ENCODE peak calls at places on chromosome 12, in eight cellular contexts. One of them, this sample, is unnamed.

GRCh38 chr12:27015730-27016076 is 1.5 kb upstream of the TM7SF3 start:
- DNase-seq in HCT116: peak; percentile 56
- DNase-seq in hepatocyte: peak; percentile 21
- DNase-seq in GM23338: peak; percentile 52
- DNase-seq in PC-3: peak; percentile 76
- DNase-seq in MM.1S: peak; percentile 59
- DNase-seq in GM23248: peak; percentile 69
- DNase-seq in neural progenitor cell: no peak
- DNase-seq in this sample: peak; percentile 29

GRCh38 chr12:104733717-104734175 is 224.3 kb downstream of the SLC41A2 start:
- DNase-seq in HCT116: peak; percentile 8
- DNase-seq in hepatocyte: no peak
- DNase-seq in GM23338: peak; percentile 80
- DNase-seq in PC-3: peak; percentile 44
- DNase-seq in MM.1S: no peak
- DNase-seq in GM23248: no peak
- DNase-seq in neural progenitor cell: peak; percentile 51
- DNase-seq in this sample: peak; percentile 52

GRCh38 chr12:14874882-14875281 is 10.8 kb downstream of the MGP start:
- DNase-seq in HCT116: no peak
- DNase-seq in hepatocyte: no peak
- DNase-seq in GM23338: no peak
- DNase-seq in PC-3: peak; percentile 23
- DNase-seq in MM.1S: no peak
- DNase-seq in GM23248: peak; percentile 9
- DNase-seq in neural progenitor cell: no peak
- DNase-seq in this sample: no peak

GRCh38 chr12:45468751-45469615 is 253.1 kb downstream of the ANO6 start:
- DNase-seq in HCT116: no peak
- DNase-seq in hepatocyte: no peak
- DNase-seq in GM23338: peak; percentile 21
- DNase-seq in PC-3: no peak
- DNase-seq in MM.1S: no peak
- DNase-seq in GM23248: no peak
- DNase-seq in neural progenitor cell: no peak
- DNase-seq in this sample: no peak

GRCh38 chr12:118330421-118331018 is 42.2 kb downstream of the TAOK3 start:
- DNase-seq in HCT116: no peak
- DNase-seq in hepatocyte: peak; percentile 12
- DNase-seq in GM23338: no peak
- DNase-seq in PC-3: no peak
- DNase-seq in MM.1S: no peak
- DNase-seq in GM23248: no peak
- DNase-seq in neural progenitor cell: no peak
- DNase-seq in this sample: peak; percentile 63

GRCh38 chr12:76790564-76791552 is 26.9 kb downstream of the ZDHHC17 start:
- DNase-seq in HCT116: peak; percentile 6
- DNase-seq in hepatocyte: peak; percentile 41
- DNase-seq in GM23338: peak; percentile 51
- DNase-seq in PC-3: peak; percentile 57
- DNase-seq in MM.1S: peak; percentile 48
- DNase-seq in GM23248: peak; percentile 46
- DNase-seq in neural progenitor cell: peak; percentile 46
- DNase-seq in this sample: peak; percentile 36

GRCh38 chr12:77847665-77848431 is 17.2 kb downstream of the NAV3 start:
- DNase-seq in HCT116: peak; percentile 59
- DNase-seq in hepatocyte: no peak
- DNase-seq in GM23338: no peak
- DNase-seq in PC-3: peak; percentile 91
- DNase-seq in MM.1S: peak; percentile 34
- DNase-seq in GM23248: peak; percentile 86
- DNase-seq in neural progenitor cell: no peak
- DNase-seq in this sample: no peak

GRCh38 chr12:110846615-110847566 is at the start of gene CCDC63:
- DNase-seq in HCT116: peak; percentile 68
- DNase-seq in hepatocyte: peak; percentile 79
- DNase-seq in GM23338: peak; percentile 87
- DNase-seq in PC-3: peak; percentile 62
- DNase-seq in MM.1S: peak; percentile 24
- DNase-seq in GM23248: peak; percentile 60
- DNase-seq in neural progenitor cell: peak; percentile 90
- DNase-seq in this sample: peak; percentile 86

GRCh38 chr12:51752490-51752889 is 96.0 kb downstream of the FIGNL2 start:
- DNase-seq in HCT116: no peak
- DNase-seq in hepatocyte: peak; percentile 64
- DNase-seq in GM23338: no peak
- DNase-seq in PC-3: peak; percentile 33
- DNase-seq in MM.1S: no peak
- DNase-seq in GM23248: peak; percentile 95
- DNase-seq in neural progenitor cell: peak; percentile 31
- DNase-seq in this sample: no peak

GRCh38 chr12:23887055-23887835 is 62.2 kb downstream of the SOX5 start:
- DNase-seq in HCT116: no peak
- DNase-seq in hepatocyte: no peak
- DNase-seq in GM23338: no peak
- DNase-seq in PC-3: no peak
- DNase-seq in MM.1S: no peak
- DNase-seq in GM23248: no peak
- DNase-seq in neural progenitor cell: no peak
- DNase-seq in this sample: no peak

GRCh38 chr12:64723630-64724029 is 35.6 kb downstream of the GNS start:
- DNase-seq in HCT116: no peak
- DNase-seq in hepatocyte: no peak
- DNase-seq in GM23338: no peak
- DNase-seq in PC-3: no peak
- DNase-seq in MM.1S: no peak
- DNase-seq in GM23248: no peak
- DNase-seq in neural progenitor cell: no peak
- DNase-seq in this sample: no peak

GRCh38 chr12:39622306-39622705 is 2.7 kb upstream of the ABCD2 start:
- DNase-seq in HCT116: no peak
- DNase-seq in hepatocyte: no peak
- DNase-seq in GM23338: no peak
- DNase-seq in PC-3: no peak
- DNase-seq in MM.1S: no peak
- DNase-seq in GM23248: no peak
- DNase-seq in neural progenitor cell: no peak
- DNase-seq in this sample: no peak

GRCh38 chr12:79635676-79636075 is 55.1 kb downstream of the PAWR start:
- DNase-seq in HCT116: no peak
- DNase-seq in hepatocyte: no peak
- DNase-seq in GM23338: no peak
- DNase-seq in PC-3: no peak
- DNase-seq in MM.1S: no peak
- DNase-seq in GM23248: peak; percentile 71
- DNase-seq in neural progenitor cell: no peak
- DNase-seq in this sample: no peak

GRCh38 chr12:42611571-42612257 is 22.2 kb upstream of the PRICKLE1 start:
- DNase-seq in HCT116: no peak
- DNase-seq in hepatocyte: no peak
- DNase-seq in GM23338: no peak
- DNase-seq in PC-3: peak; percentile 12
- DNase-seq in MM.1S: no peak
- DNase-seq in GM23248: peak; percentile 15
- DNase-seq in neural progenitor cell: no peak
- DNase-seq in this sample: no peak

GRCh38 chr12:24057920-24058476 is 108.5 kb upstream of the SOX5 start:
- DNase-seq in HCT116: no peak
- DNase-seq in hepatocyte: no peak
- DNase-seq in GM23338: no peak
- DNase-seq in PC-3: no peak
- DNase-seq in MM.1S: no peak
- DNase-seq in GM23248: no peak
- DNase-seq in neural progenitor cell: no peak
- DNase-seq in this sample: peak; percentile 48

GRCh38 chr12:46268349-46268616 is 560 bp downstream of the SLC38A1 start:
- DNase-seq in HCT116: no peak
- DNase-seq in hepatocyte: no peak
- DNase-seq in GM23338: no peak
- DNase-seq in PC-3: no peak
- DNase-seq in MM.1S: no peak
- DNase-seq in GM23248: peak; percentile 53
- DNase-seq in neural progenitor cell: no peak
- DNase-seq in this sample: no peak

GRCh38 chr12:76035045-76035444 is 3.5 kb upstream of the PHLDA1 start:
- DNase-seq in HCT116: no peak
- DNase-seq in hepatocyte: no peak
- DNase-seq in GM23338: no peak
- DNase-seq in PC-3: no peak
- DNase-seq in MM.1S: no peak
- DNase-seq in GM23248: no peak
- DNase-seq in neural progenitor cell: no peak
- DNase-seq in this sample: no peak

GRCh38 chr12:79560165-79560889 is 130.4 kb downstream of the PAWR start:
- DNase-seq in HCT116: no peak
- DNase-seq in hepatocyte: no peak
- DNase-seq in GM23338: no peak
- DNase-seq in PC-3: peak; percentile 56
- DNase-seq in MM.1S: no peak
- DNase-seq in GM23248: no peak
- DNase-seq in neural progenitor cell: no peak
- DNase-seq in this sample: no peak

GRCh38 chr12:116513944-116514343 is 45.2 kb upstream of the MAP1LC3B2 start:
- DNase-seq in HCT116: no peak
- DNase-seq in hepatocyte: no peak
- DNase-seq in GM23338: no peak
- DNase-seq in PC-3: no peak
- DNase-seq in MM.1S: no peak
- DNase-seq in GM23248: no peak
- DNase-seq in neural progenitor cell: no peak
- DNase-seq in this sample: no peak

DNA sequence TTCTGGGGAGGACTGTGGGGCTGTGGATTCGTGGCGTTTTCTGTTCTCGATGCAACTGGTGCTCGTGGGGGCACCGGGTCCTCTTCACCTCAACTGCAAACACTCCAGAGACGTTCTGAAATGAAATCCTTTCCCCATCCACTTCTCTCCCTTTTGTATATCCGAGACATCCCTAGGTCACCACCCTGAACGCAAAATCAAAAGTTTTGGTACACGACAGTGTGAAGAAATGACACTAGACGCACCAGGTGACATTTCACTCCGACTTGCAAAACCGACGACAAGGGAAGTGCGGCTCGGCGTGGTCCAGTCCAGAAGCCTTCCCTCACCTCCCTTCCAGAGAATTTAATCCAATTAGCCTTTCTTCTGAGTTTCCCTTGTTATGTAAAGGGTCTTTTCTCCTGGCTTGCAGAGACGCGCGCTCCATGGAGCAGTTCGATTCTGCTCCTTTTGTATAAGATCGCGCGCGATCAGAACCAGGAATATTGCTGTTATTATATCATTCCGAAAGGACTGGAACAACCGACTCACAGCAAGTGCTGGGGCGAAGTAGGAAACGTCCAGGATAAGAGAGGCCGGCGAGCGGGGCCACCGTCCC is 2.5 kb downstream of the RFX4 start:
- DNase-seq in HCT116: no peak
- DNase-seq in hepatocyte: no peak
- DNase-seq in GM23338: peak; percentile 68
- DNase-seq in PC-3: no peak
- DNase-seq in MM.1S: no peak
- DNase-seq in GM23248: no peak
- DNase-seq in neural progenitor cell: peak; percentile 82
- DNase-seq in this sample: no peak
- TF ChIP-seq EZH2phosphoT487 in HCT116: no peak
- TF ChIP-seq EZH2phosphoT487 in hepatocyte: peak; percentile 71
- TF ChIP-seq EZH2phosphoT487 in GM23338: no peak
- TF ChIP-seq EZH2phosphoT487 in PC-3: no peak
- TF ChIP-seq EZH2phosphoT487 in MM.1S: no peak
- TF ChIP-seq EZH2phosphoT487 in GM23248: peak; percentile 56
- TF ChIP-seq EZH2phosphoT487 in neural progenitor cell: peak; percentile 41
- TF ChIP-seq EZH2phosphoT487 in this sample: no peak

GRCh38 chr12:49540229-49541139 is 1.7 kb downstream of the KCNH3 start:
- DNase-seq in HCT116: no peak
- DNase-seq in hepatocyte: no peak
- DNase-seq in GM23338: no peak
- DNase-seq in PC-3: peak; percentile 65
- DNase-seq in MM.1S: no peak
- DNase-seq in GM23248: no peak
- DNase-seq in neural progenitor cell: no peak
- DNase-seq in this sample: peak; percentile 44
- TF ChIP-seq EZH2phosphoT487 in HCT116: no peak
- TF ChIP-seq EZH2phosphoT487 in hepatocyte: no peak
- TF ChIP-seq EZH2phosphoT487 in GM23338: no peak
- TF ChIP-seq EZH2phosphoT487 in PC-3: no peak
- TF ChIP-seq EZH2phosphoT487 in MM.1S: no peak
- TF ChIP-seq EZH2phosphoT487 in GM23248: no peak
- TF ChIP-seq EZH2phosphoT487 in neural progenitor cell: no peak
- TF ChIP-seq EZH2phosphoT487 in this sample: no peak

DNA sequence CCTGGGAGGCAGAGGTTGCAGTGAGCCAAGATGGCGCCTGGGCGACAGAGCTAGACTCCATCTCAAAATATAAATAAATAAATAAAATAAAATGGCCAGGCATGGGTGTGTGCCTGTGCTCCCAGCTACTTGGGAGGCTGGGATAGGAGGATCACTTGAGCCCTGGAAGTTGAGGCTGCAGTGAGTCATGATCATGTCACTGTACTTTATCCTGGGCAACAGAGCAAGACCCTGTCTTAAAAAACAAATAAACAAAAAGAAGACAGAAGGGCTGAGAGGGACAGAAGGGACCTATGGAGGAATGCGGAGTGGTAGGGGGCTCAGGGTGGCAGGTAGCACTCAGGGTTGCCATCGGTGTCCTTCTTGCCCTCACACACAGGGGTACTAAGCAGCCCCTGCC is 40.8 kb downstream of the PRPF40B start:
- DNase-seq in HCT116: no peak
- DNase-seq in hepatocyte: no peak
- DNase-seq in GM23338: no peak
- DNase-seq in PC-3: no peak
- DNase-seq in MM.1S: no peak
- DNase-seq in GM23248: no peak
- DNase-seq in neural progenitor cell: no peak
- DNase-seq in this sample: no peak
- TF ChIP-seq EZH2phosphoT487 in HCT116: no peak
- TF ChIP-seq EZH2phosphoT487 in hepatocyte: no peak
- TF ChIP-seq EZH2phosphoT487 in GM23338: no peak
- TF ChIP-seq EZH2phosphoT487 in PC-3: no peak
- TF ChIP-seq EZH2phosphoT487 in MM.1S: no peak
- TF ChIP-seq EZH2phosphoT487 in GM23248: no peak
- TF ChIP-seq EZH2phosphoT487 in neural progenitor cell: no peak
- TF ChIP-seq EZH2phosphoT487 in this sample: no peak

DNA sequence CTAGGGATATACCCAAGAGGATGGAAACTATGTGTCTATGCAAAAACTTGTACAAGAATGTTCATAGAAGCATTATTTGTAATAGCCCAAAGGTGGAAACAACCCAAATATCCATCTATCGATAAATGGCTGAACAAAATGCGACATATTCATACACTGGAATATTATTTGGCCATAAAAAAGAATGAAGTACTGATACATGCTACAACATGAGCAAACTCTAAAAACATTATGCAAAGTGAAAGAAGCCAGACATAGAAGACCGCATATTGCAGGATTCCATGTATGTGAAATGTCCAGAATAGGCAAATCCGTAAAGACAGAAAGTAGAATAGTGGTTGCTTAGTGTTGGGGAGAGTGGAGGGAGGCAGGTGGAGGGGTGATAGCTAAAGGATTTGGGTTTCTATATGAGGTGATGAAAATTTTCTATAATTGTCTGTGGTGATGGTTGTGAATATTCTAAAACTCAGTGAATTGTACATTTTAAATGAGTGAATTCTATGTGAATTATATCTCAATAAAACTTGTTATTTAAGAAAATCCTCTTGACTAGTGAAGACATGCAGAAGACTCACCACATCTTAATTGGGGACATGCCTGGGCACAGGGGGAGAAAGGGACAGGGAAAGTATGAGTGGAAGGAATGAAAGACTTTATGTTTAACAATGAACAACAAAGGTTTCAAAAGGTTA is 29.8 kb upstream of the SELPLG start:
- DNase-seq in HCT116: no peak
- DNase-seq in hepatocyte: no peak
- DNase-seq in GM23338: no peak
- DNase-seq in PC-3: no peak
- DNase-seq in MM.1S: no peak
- DNase-seq in GM23248: no peak
- DNase-seq in neural progenitor cell: no peak
- DNase-seq in this sample: no peak
- TF ChIP-seq EZH2phosphoT487 in HCT116: no peak
- TF ChIP-seq EZH2phosphoT487 in hepatocyte: no peak
- TF ChIP-seq EZH2phosphoT487 in GM23338: no peak
- TF ChIP-seq EZH2phosphoT487 in PC-3: no peak
- TF ChIP-seq EZH2phosphoT487 in MM.1S: no peak
- TF ChIP-seq EZH2phosphoT487 in GM23248: no peak
- TF ChIP-seq EZH2phosphoT487 in neural progenitor cell: no peak
- TF ChIP-seq EZH2phosphoT487 in this sample: no peak